ENCODE peak calls at places on chromosomes 11 and 22, in ten cellular contexts. P is H54, H is IMR-90, Y is HCT116, N is endothelial cell of umbilical vein, E is heart left ventricle, F is testis, C is H1, R is uterus, X is upper lobe of left lung. G is an unnamed sample.

GRCh38 chr11:132438418-132438817 is 1068.0 kb downstream of the NTM start:
- DNase-seq in P (no peak), H (no peak), Y (no peak), N (no peak), E (no peak), F (no peak), C (no peak), R (no peak), X (no peak), G (no peak)

GRCh38 chr11:28619870-28620540 is 511.8 kb downstream of the METTL15 start:
- DNase-seq in P (no peak), H (peak), Y (no peak), N (peak), E (no peak), F (no peak), C (no peak), R (no peak), X (no peak), G (no peak)

GRCh38 chr11:66727883-66728759 is 895 bp downstream of the SPTBN2 start:
- DNase-seq in P (no peak), H (no peak), Y (no peak), N (no peak), E (no peak), F (no peak), C (peak), R (no peak), X (peak), G (no peak)

GRCh38 chr11:62575156-62575555 is 1.5 kb upstream of the EEF1G start:
- DNase-seq in P (no peak), H (no peak), Y (no peak), N (no peak), E (no peak), F (no peak), C (no peak), R (peak), X (peak), G (no peak)

GRCh38 chr11:12086271-12087074 is 23.9 kb upstream of the MICAL2 start:
- DNase-seq in P (no peak), H (peak), Y (peak), N (peak), E (peak), F (peak), C (no peak), R (peak), X (no peak), G (peak)

GRCh38 chr11:16669799-16670415 is 68.5 kb upstream of the C11orf58 start:
- DNase-seq in P (peak), H (peak), Y (peak), N (no peak), E (no peak), F (no peak), C (no peak), R (no peak), X (no peak), G (no peak)

GRCh38 chr22:42074153-42074750 is at the start of gene PHETA2:
- DNase-seq in P (no peak), H (peak), Y (no peak), N (peak), E (peak), F (no peak), C (peak), R (peak), X (peak), G (peak)

GRCh38 chr11:854601-855342 is 12.1 kb downstream of the TSPAN4 start:
- DNase-seq in P (no peak), H (no peak), Y (no peak), N (no peak), E (no peak), F (no peak), C (no peak), R (no peak), X (peak), G (no peak)

GRCh38 chr11:63535734-63536133 is 874 bp upstream of the PLAAT4 start:
- DNase-seq in P (peak), H (no peak), Y (no peak), N (no peak), E (no peak), F (no peak), C (no peak), R (no peak), X (no peak), G (peak)

GRCh38 chr11:46389450-46390330 is 1.9 kb downstream of the CHRM4 start:
- DNase-seq in P (peak), H (peak), Y (peak), N (peak), E (peak), F (peak), C (peak), R (peak), X (peak), G (peak)

GRCh38 chr11:35145249-35145648 is 6.3 kb downstream of the CD44 start:
- DNase-seq in P (no peak), H (peak), Y (no peak), N (no peak), E (no peak), F (no peak), C (no peak), R (no peak), X (no peak), G (no peak)

GRCh38 chr11:132024587-132025295 is 654.3 kb downstream of the NTM start:
- DNase-seq in P (peak), H (peak), Y (no peak), N (peak), E (no peak), F (no peak), C (no peak), R (no peak), X (no peak), G (no peak)

GRCh38 chr22:49786976-49787843 is 40.5 kb downstream of the BRD1 start:
- DNase-seq in P (no peak), H (no peak), Y (no peak), N (no peak), E (no peak), F (no peak), C (no peak), R (no peak), X (peak), G (no peak)

GRCh38 chr11:90434858-90435257 is 212.0 kb upstream of the CHORDC1 start:
- DNase-seq in P (no peak), H (no peak), Y (no peak), N (peak), E (no peak), F (peak), C (no peak), R (no peak), X (no peak), G (no peak)

GRCh38 chr11:1751521-1751921 is 1.1 kb upstream of the IFITM10 start:
- DNase-seq in P (no peak), H (no peak), Y (no peak), N (no peak), E (no peak), F (no peak), C (no peak), R (no peak), X (no peak), G (no peak)

GRCh38 chr22:18096823-18097222 is 13.8 kb upstream of the TUBA8 start:
- DNase-seq in P (no peak), H (no peak), Y (no peak), N (no peak), E (no peak), F (no peak), C (no peak), R (no peak), X (no peak), G (no peak)

GRCh38 chr11:60852060-60852638 is 3.6 kb downstream of the PTGDR2 start:
- DNase-seq in P (no peak), H (no peak), Y (no peak), N (no peak), E (no peak), F (no peak), C (no peak), R (no peak), X (no peak), G (no peak)
- TF ChIP-seq POLR2A in P (no peak), H (no peak), Y (no peak), N (no peak), E (no peak), F (no peak), C (no peak), R (no peak), X (no peak), G (no peak)

DNA sequence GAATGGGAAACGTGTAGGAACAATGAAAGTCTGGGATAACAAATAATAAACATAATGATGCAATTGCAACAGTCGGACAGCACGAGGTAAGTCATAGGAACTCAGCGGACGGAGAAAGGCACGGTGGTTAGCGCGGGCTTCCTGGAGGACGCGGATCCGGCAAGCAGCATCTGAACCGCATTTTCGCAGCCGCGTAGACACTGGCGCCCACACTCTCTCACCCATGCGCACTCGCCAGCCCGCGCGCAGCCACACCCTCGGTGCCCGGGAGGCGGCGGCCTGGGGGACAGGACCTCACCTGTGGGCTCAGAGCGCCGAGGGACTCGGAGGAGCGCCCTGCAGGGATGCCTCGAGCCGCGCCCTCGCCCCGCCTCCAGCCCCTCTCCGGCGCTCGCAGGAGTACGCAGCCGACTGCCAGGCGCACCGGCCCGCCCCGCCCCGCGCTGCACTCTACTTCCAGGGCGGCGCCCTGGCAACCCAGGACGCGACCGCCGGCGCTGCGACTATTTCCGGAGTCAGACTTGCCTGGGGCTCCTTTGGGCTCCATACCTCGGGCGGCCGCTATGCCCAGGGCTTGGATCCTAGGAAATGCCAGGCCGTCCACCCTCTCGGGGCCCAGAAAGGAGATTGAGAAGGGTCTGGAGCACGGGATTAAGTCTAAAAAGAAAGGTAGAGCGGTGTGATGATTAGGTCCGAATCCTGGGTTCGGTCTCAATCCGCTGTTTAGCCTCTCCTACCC is at the start of gene TTLL1:
- DNase-seq in P (peak), H (peak), Y (peak), N (peak), E (peak), F (peak), C (peak), R (peak), X (peak), G (peak)
- TF ChIP-seq POLR2A in P (peak), H (no peak), Y (peak), N (peak), E (no peak), F (no peak), C (no peak), R (peak), X (no peak), G (no peak)

DNA sequence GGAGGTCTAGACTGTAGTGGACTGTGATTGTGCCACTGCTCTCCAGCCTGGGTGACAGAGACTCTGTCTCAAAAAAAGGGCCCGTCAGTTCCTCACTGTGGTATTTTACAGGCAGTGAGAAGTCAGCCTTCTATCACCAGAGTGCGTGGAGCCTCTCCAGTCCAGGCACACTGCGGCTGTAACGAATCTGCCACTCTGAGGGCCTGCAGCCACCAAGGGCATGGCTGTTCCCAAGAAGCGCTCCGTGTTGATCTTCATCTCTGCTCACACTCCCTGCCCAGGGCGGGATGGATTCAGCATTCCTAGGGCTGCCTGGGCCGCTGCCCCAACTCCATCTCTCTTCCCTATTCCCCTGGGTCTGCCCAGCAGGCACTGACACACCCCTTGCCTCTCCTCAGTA is 148.4 kb downstream of the CACNA1I start:
- DNase-seq in P (no peak), H (no peak), Y (no peak), N (no peak), E (no peak), F (no peak), C (no peak), R (no peak), X (no peak), G (peak)
- TF ChIP-seq POLR2A in P (no peak), H (no peak), Y (no peak), N (no peak), E (no peak), F (no peak), C (no peak), R (no peak), X (no peak), G (no peak)

DNA sequence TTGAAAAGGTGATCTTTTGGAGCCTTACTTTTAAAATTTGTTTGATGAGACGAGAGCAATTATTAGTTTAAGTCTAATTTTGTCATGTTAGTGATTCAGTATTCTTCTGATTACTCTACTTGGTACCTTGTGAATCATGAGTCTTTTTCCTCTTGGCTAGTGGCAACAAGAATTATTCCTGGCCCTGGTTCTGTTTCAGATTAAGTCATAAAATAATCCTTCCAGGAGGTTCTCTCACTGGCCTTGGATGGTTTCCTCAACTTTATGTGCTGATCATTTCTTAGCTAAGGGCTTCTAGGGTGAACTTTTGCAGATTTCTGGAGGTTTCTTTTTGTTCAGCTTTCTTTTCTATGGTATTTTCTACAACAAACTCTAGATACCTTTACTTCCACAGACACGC is 741.8 kb upstream of the LUZP2 start:
- DNase-seq in P (no peak), H (no peak), Y (no peak), N (no peak), E (no peak), F (no peak), C (no peak), R (no peak), X (no peak), G (no peak)
- TF ChIP-seq POLR2A in P (no peak), H (no peak), Y (no peak), N (no peak), E (no peak), F (no peak), C (no peak), R (no peak), X (no peak), G (no peak)

DNA sequence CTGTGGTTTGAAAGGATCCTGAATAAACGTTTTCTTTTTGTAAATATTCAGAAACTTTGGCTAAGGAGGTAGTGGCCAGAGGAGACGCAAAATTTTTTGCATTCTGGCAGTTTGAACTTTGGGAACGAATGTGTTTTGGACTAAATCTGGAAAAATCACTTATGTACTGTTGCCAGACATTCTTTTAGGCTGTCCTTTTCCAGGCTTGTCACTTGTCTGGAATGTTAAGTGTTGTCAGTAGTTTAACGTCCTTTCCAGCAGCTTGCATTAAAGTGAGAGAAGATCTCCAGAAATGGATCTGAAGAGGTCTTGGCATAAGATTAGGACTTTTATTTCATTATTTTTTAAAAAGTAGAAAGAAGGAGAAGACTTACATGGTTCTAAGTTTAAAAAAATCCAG is 18.5 kb downstream of the SPECC1L start:
- DNase-seq in P (peak), H (peak), Y (no peak), N (peak), E (no peak), F (no peak), C (no peak), R (no peak), X (no peak), G (no peak)
- TF ChIP-seq POLR2A in P (no peak), H (no peak), Y (no peak), N (no peak), E (no peak), F (no peak), C (no peak), R (no peak), X (no peak), G (no peak)

GRCh38 chr22:36470994-36471331 is 10.5 kb downstream of the TXN2 start:
- DNase-seq in P (no peak), H (peak), Y (no peak), N (no peak), E (no peak), F (no peak), C (no peak), R (no peak), X (no peak), G (no peak)
- TF ChIP-seq POLR2A in P (no peak), H (no peak), Y (no peak), N (no peak), E (no peak), F (no peak), C (no peak), R (peak), X (no peak), G (no peak)

DNA sequence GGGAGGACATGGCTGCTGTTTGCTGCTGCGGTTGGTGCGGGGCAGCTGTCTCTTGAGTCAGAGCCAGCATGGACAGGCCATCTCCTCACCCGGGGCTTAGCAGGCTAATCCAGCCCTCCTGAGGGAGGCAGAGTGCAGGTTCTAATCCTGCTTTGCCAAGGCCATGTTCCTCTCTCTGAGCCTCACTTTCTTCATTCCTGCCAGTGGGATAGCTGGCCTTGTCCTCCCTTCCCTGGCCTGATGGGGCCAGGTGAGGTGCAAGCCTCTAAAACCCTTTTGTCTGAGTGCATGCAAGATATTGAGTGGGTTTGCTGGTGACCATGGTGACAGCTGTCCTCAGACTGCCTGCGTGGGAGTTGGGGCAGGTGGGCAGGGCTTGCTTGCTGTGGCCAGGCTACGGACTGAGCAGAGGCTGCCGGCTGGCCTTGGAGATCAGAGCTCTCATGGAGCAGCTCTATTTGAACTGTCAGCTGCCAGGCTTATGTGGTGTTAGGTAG is 3.6 kb downstream of the USP35 start:
- DNase-seq in P (no peak), H (no peak), Y (no peak), N (no peak), E (no peak), F (peak), C (no peak), R (no peak), X (peak), G (no peak)
- TF ChIP-seq POLR2A in P (no peak), H (no peak), Y (no peak), N (no peak), E (no peak), F (no peak), C (no peak), R (no peak), X (no peak), G (no peak)

GRCh38 chr11:69670158-69670845 is 4.9 kb downstream of the LTO1 start:
- DNase-seq in P (peak), H (peak), Y (peak), N (peak), E (peak), F (peak), C (peak), R (peak), X (peak), G (peak)
- TF ChIP-seq POLR2A in P (no peak), H (peak), Y (no peak), N (peak), E (no peak), F (no peak), C (no peak), R (no peak), X (no peak), G (no peak)

G was measured in lower leg skin.